ENCODE peak calls at places on chromosomes 13 and 19, in ten cellular contexts. D is cardiac fibroblast, W is tibial nerve, F is ovary, P is A549, O is Peyer's patch, G is heart right ventricle, S is IMR-90, Z is astrocyte of the cerebellum, K is ascending aorta. H is an unnamed sample.

GRCh38 chr19:1019980-1020867 is 699 bp downstream of the TMEM259 start:
- DNase-seq in D (no peak), W (no peak), F (peak; percentile 79), P (no peak), O (no peak), G (no peak), S (no peak), Z (no peak), K (no peak), H (no peak)

GRCh38 chr13:104530741-104531140 is 1464.5 kb upstream of the SLC10A2 start:
- DNase-seq in D (no peak), W (no peak), F (no peak), P (no peak), O (no peak), G (no peak), S (no peak), Z (peak; percentile 65), K (no peak), H (no peak)

GRCh38 chr13:29849731-29850212 is 645 bp downstream of the UBL3 start:
- DNase-seq in D (peak; percentile 53), W (peak; percentile 49), F (peak; percentile 67), P (peak; percentile 32), O (peak; percentile 55), G (peak; percentile 62), S (peak; percentile 71), Z (no peak), K (peak; percentile 82), H (no peak)

GRCh38 chr19:3576696-3577443 is 4.1 kb downstream of the HMG20B start:
- DNase-seq in D (peak; percentile 79), W (no peak), F (peak; percentile 82), P (no peak), O (no peak), G (peak; percentile 40), S (peak; percentile 43), Z (peak; percentile 40), K (no peak), H (no peak)

GRCh38 chr13:24038405-24038804 is 122.1 kb upstream of the SPATA13 start:
- DNase-seq in D (peak; percentile 55), W (no peak), F (no peak), P (no peak), O (no peak), G (no peak), S (peak; percentile 72), Z (peak; percentile 63), K (no peak), H (no peak)

GRCh38 chr13:80787604-80788003 is 446.7 kb upstream of the SPRY2 start:
- DNase-seq in D (no peak), W (no peak), F (no peak), P (no peak), O (no peak), G (no peak), S (no peak), Z (no peak), K (no peak), H (no peak)

GRCh38 chr19:55373993-55374757 is 2.5 kb upstream of the TMEM190 start:
- DNase-seq in D (peak; percentile 64), W (no peak), F (no peak), P (peak; percentile 75), O (no peak), G (no peak), S (peak; percentile 74), Z (no peak), K (no peak), H (no peak)

GRCh38 chr19:6062961-6063575 is 47.2 kb downstream of the RFX2 start:
- DNase-seq in D (no peak), W (no peak), F (no peak), P (no peak), O (peak; percentile 13), G (no peak), S (no peak), Z (no peak), K (peak; percentile 61), H (no peak)

GRCh38 chr13:46663216-46663615 is 110.2 kb downstream of the LRCH1 start:
- DNase-seq in D (no peak), W (no peak), F (no peak), P (no peak), O (no peak), G (no peak), S (no peak), Z (no peak), K (no peak), H (no peak)

GRCh38 chr13:80341098-80341701 is at the start of gene SPRY2:
- DNase-seq in D (peak; percentile 99), W (peak; percentile 91), F (peak; percentile 90), P (peak; percentile 74), O (peak; percentile 65), G (peak; percentile 94), S (peak; percentile 96), Z (peak; percentile 86), K (peak; percentile 97), H (no peak)

GRCh38 chr13:25493930-25494707 is 122.3 kb downstream of the ATP8A2 start:
- DNase-seq in D (no peak), W (no peak), F (no peak), P (no peak), O (no peak), G (no peak), S (no peak), Z (no peak), K (no peak), H (no peak)

GRCh38 chr13:110001622-110002275 is 215.4 kb upstream of the IRS2 start:
- DNase-seq in D (peak; percentile 58), W (no peak), F (no peak), P (no peak), O (no peak), G (no peak), S (peak; percentile 90), Z (peak; percentile 28), K (no peak), H (no peak)

GRCh38 chr19:15235796-15236195 is 3.5 kb upstream of the EPHX3 start:
- DNase-seq in D (no peak), W (no peak), F (no peak), P (no peak), O (no peak), G (no peak), S (no peak), Z (no peak), K (no peak), H (no peak)

GRCh38 chr19:49808762-49809154 is 4.3 kb downstream of the FUZ start:
- DNase-seq in D (peak; percentile 91), W (peak; percentile 97), F (peak; percentile 97), P (peak; percentile 88), O (peak; percentile 97), G (peak; percentile 95), S (peak; percentile 71), Z (peak; percentile 50), K (peak; percentile 96), H (peak; percentile 26)

GRCh38 chr13:104408733-104409132 is 1342.5 kb upstream of the SLC10A2 start:
- DNase-seq in D (no peak), W (no peak), F (no peak), P (no peak), O (no peak), G (no peak), S (peak; percentile 6), Z (no peak), K (no peak), H (no peak)

GRCh38 chr13:99686157-99686572 is 184.9 kb downstream of the TM9SF2 start:
- DNase-seq in D (peak; percentile 10), W (no peak), F (no peak), P (no peak), O (no peak), G (peak; percentile 40), S (peak; percentile 4), Z (no peak), K (no peak), H (no peak)

GRCh38 chr13:99689955-99690354 is 188.7 kb downstream of the TM9SF2 start:
- DNase-seq in D (no peak), W (no peak), F (no peak), P (no peak), O (no peak), G (no peak), S (no peak), Z (no peak), K (no peak), H (no peak)

GRCh38 chr13:99688776-99689175 is 187.5 kb downstream of the TM9SF2 start:
- DNase-seq in D (no peak), W (no peak), F (no peak), P (no peak), O (no peak), G (no peak), S (no peak), Z (no peak), K (no peak), H (no peak)

GRCh38 chr13:99687728-99688397 is 186.6 kb downstream of the TM9SF2 start:
- DNase-seq in D (no peak), W (no peak), F (no peak), P (no peak), O (no peak), G (no peak), S (no peak), Z (peak; percentile 70), K (no peak), H (no peak)

DNA sequence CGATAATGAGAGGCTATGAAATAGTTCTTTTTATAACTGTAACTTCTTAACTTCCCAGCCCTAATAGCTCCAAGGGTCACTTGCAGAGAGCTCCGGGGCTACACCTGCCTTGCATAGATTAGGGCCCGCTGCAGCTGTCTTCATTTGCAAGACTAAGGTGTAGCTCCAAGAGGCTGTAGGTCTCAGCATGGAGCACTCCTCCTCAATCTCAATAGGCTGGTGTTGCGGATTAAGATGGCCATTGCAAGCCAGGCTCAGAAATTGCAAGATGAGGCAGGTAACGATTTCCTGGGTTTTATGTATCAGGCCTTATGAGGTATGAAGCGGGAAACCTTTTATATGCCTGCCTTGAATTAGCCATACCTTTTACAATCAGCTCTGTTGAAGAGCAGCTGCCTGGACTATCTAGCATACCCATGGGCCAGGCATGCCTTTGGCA is 185.7 kb downstream of the TM9SF2 start:
- DNase-seq in D (no peak), W (no peak), F (no peak), P (no peak), O (no peak), G (no peak), S (no peak), Z (no peak), K (no peak), H (no peak)
- H3K4me3 ChIP-seq in D (no peak overlapping the region), W (no peak overlapping the region), F (no peak overlapping the region), P (no peak overlapping the region), O (peak overlapping the region; percentile 33), G (no peak overlapping the region), S (no peak overlapping the region), Z (no peak overlapping the region), K (no peak overlapping the region), H (no peak overlapping the region)

GRCh38 chr13:75372517-75372916 is 109.5 kb downstream of the TBC1D4 start:
- DNase-seq in D (peak; percentile 74), W (peak; percentile 70), F (no peak), P (peak; percentile 13), O (no peak), G (peak; percentile 52), S (peak; percentile 62), Z (no peak), K (no peak), H (no peak)
- TF ChIP-seq CTCF in D (peak; percentile 70), W (peak; percentile 64), F (peak; percentile 68), P (peak; percentile 51), O (peak; percentile 74), G (peak; percentile 54), S (peak; percentile 66), Z (peak; percentile 53), K (peak; percentile 73), H (peak; percentile 63)

GRCh38 chr19:40286235-40286530 is 1.0 kb upstream of the AKT2 start:
- DNase-seq in D (no peak), W (no peak), F (no peak), P (no peak), O (no peak), G (no peak), S (no peak), Z (no peak), K (no peak), H (no peak)
- H3K4me3 ChIP-seq in D (no peak overlapping the region), W (peak overlapping the region; percentile 97), F (peak overlapping the region; percentile 45), P (no peak overlapping the region), O (peak overlapping the region; percentile 97), G (no peak overlapping the region), S (no peak overlapping the region), Z (no peak overlapping the region), K (no peak overlapping the region), H (peak overlapping the region; percentile 59)

GRCh38 chr19:36604656-36605100 is 435 bp upstream of the ZNF382 start:
- DNase-seq in D (peak; percentile 12), W (peak; percentile 9), F (no peak), P (no peak), O (peak; percentile 83), G (peak; percentile 66), S (peak; percentile 40), Z (no peak), K (peak; percentile 75), H (peak; percentile 22)
- TF ChIP-seq CTCF in D (no peak), W (no peak), F (no peak), P (no peak), O (no peak), G (no peak), S (no peak), Z (no peak), K (no peak), H (no peak)